ENCODE peak calls at places on chromosomes 6 and 20, in five cellular contexts. P is lower lobe of right lung, A is ovary, R is heart right ventricle, N is colonic mucosa. J is an unnamed sample. For H3K4me1 and H3K9me3, the result is how much of the 10 kb centered on the place peaks cover.

GRCh38 chr6:138597336-138597735 is 98.0 kb upstream of the NHSL1 start:
- DNase-seq in P (no peak), A (no peak), R (no peak), N (no peak), J (no peak)

GRCh38 chr6:73308712-73309533 is 45.2 kb downstream of the DPPA5 start:
- DNase-seq in P (no peak), A (no peak), R (no peak), N (no peak), J (no peak)

GRCh38 chr6:82022614-82023102 is 224.9 kb downstream of the IBTK start:
- DNase-seq in P (no peak), A (no peak), R (no peak), N (no peak), J (no peak)

GRCh38 chr6:33610779-33611421 is 10.2 kb upstream of the ITPR3 start:
- DNase-seq in P (no peak), A (no peak), R (peak), N (peak), J (no peak)

GRCh38 chr6:88734544-88734943 is 228.9 kb downstream of the RNGTT start:
- DNase-seq in P (no peak), A (no peak), R (no peak), N (no peak), J (no peak)

GRCh38 chr6:136783495-136784270 is 8.6 kb downstream of the MAP3K5 start:
- DNase-seq in P (peak), A (no peak), R (peak), N (peak), J (no peak)

GRCh38 chr6:145318952-145319351 is 416.4 kb downstream of the EPM2A start:
- DNase-seq in P (no peak), A (no peak), R (no peak), N (no peak), J (no peak)

GRCh38 chr6:127547909-127548649 is 28.9 kb upstream of the C6orf58 start:
- DNase-seq in P (no peak), A (no peak), R (no peak), N (no peak), J (no peak)

GRCh38 chr20:64145458-64146300 is 18.6 kb upstream of the MYT1 start:
- DNase-seq in P (peak), A (no peak), R (no peak), N (no peak), J (no peak)

GRCh38 chr6:168016176-168016620 is 18.7 kb downstream of the KIF25 start:
- DNase-seq in P (peak), A (no peak), R (no peak), N (no peak), J (no peak)

GRCh38 chr6:16883414-16883813 is 122.2 kb upstream of the ATXN1 start:
- DNase-seq in P (no peak), A (no peak), R (no peak), N (no peak), J (no peak)

GRCh38 chr20:64064145-64064698 is 1.2 kb downstream of the TCEA2 start:
- DNase-seq in P (no peak), A (peak), R (no peak), N (no peak), J (no peak)

GRCh38 chr20:49682278-49682677 is 31.4 kb downstream of the B4GALT5 start:
- DNase-seq in P (no peak), A (no peak), R (no peak), N (no peak), J (no peak)

GRCh38 chr6:133817460-133818047 is 71.4 kb upstream of the TCF21 start:
- DNase-seq in P (no peak), A (peak), R (no peak), N (peak), J (peak)

GRCh38 chr6:116529466-116529969 is 16.0 kb downstream of the TRAPPC3L start:
- DNase-seq in P (no peak), A (no peak), R (no peak), N (no peak), J (no peak)

GRCh38 chr20:54228841-54229240 is 21.0 kb downstream of the PFDN4 start:
- DNase-seq in P (no peak), A (no peak), R (no peak), N (no peak), J (no peak)

GRCh38 chr20:46013826-46014516 is 5.3 kb downstream of the MMP9 start:
- DNase-seq in P (peak), A (peak), R (no peak), N (peak), J (no peak)

GRCh38 chr20:16446246-16446645 is 127.0 kb downstream of the KIF16B start:
- DNase-seq in P (no peak), A (no peak), R (no peak), N (no peak), J (no peak)

GRCh38 chr6:31750411-31751022 is 10.7 kb downstream of the MSH5 start:
- DNase-seq in P (no peak), A (no peak), R (no peak), N (no peak), J (no peak)

GRCh38 chr6:21186479-21187055 is 407.0 kb upstream of the SOX4 start:
- DNase-seq in P (no peak), A (no peak), R (no peak), N (no peak), J (no peak)

GRCh38 chr6:79302341-79302740 is 67.9 kb upstream of the HMGN3 start:
- DNase-seq in P (no peak), A (no peak), R (no peak), N (no peak), J (no peak)

GRCh38 chr6:118896339-118897136 is 2.6 kb downstream of the ASF1A start:
- DNase-seq in P (no peak), A (no peak), R (no peak), N (no peak), J (no peak)

GRCh38 chr20:49582413-49583334 is 14.7 kb upstream of the PTGIS start:
- DNase-seq in P (no peak), A (no peak), R (no peak), N (no peak), J (no peak)

GRCh38 chr6:157530126-157530525 is 149.1 kb downstream of the ZDHHC14 start:
- DNase-seq in P (no peak), A (no peak), R (no peak), N (no peak), J (no peak)

GRCh38 chr20:32969356-32970114 is 34.7 kb downstream of the SUN5 start:
- DNase-seq in P (no peak), A (no peak), R (no peak), N (peak), J (no peak)

GRCh38 chr6:32847795-32848194 is 3.9 kb upstream of the PSMB8 start:
- DNase-seq in P (no peak), A (no peak), R (no peak), N (no peak), J (no peak)

GRCh38 chr6:42090819-42091717 is 40.7 kb downstream of the TAF8 start:
- DNase-seq in P (no peak), A (no peak), R (no peak), N (no peak), J (no peak)

GRCh38 chr6:118577972-118578371 is 29.9 kb downstream of the PLN start:
- DNase-seq in P (no peak), A (no peak), R (no peak), N (no peak), J (no peak)

GRCh38 chr6:19771753-19772336 is 65.3 kb upstream of the ID4 start:
- DNase-seq in P (no peak), A (no peak), R (no peak), N (no peak), J (no peak)

GRCh38 chr6:90294989-90295853 is 1.4 kb downstream of the BACH2 start:
- DNase-seq in P (peak), A (peak), R (peak), N (peak), J (no peak)

GRCh38 chr20:33183292-33183691 is 15.3 kb downstream of the BPIFA2 start:
- DNase-seq in P (no peak), A (no peak), R (no peak), N (no peak), J (no peak)

GRCh38 chr6:98644063-98644462 is 190.3 kb upstream of the POU3F2 start:
- DNase-seq in P (no peak), A (no peak), R (no peak), N (no peak), J (no peak)

GRCh38 chr6:149636116-149636515 is 12.4 kb downstream of the KATNA1 start:
- DNase-seq in P (no peak), A (no peak), R (no peak), N (peak), J (no peak)

GRCh38 chr6:152893187-152893586 is 89.7 kb downstream of the FBXO5 start:
- DNase-seq in P (no peak), A (no peak), R (no peak), N (no peak), J (no peak)

GRCh38 chr6:37131104-37131959 is 38.6 kb upstream of the PIM1 start:
- DNase-seq in P (peak), A (no peak), R (peak), N (peak), J (no peak)

GRCh38 chr20:19265646-19266374 is 53.4 kb downstream of the SLC24A3 start:
- DNase-seq in P (no peak), A (no peak), R (no peak), N (no peak), J (peak)

GRCh38 chr6:54194067-54194466 is 82.8 kb downstream of the MLIP start:
- DNase-seq in P (no peak), A (no peak), R (no peak), N (no peak), J (no peak)

GRCh38 chr20:19211661-19212523 is 550 bp upstream of the SLC24A3 start:
- DNase-seq in P (peak), A (peak), R (no peak), N (peak), J (no peak)

GRCh38 chr6:170034294-170034693 is 256.6 kb downstream of the DLL1 start:
- DNase-seq in P (peak), A (peak), R (no peak), N (no peak), J (no peak)

GRCh38 chr20:10984294-10984693 is 310.5 kb upstream of the JAG1 start:
- DNase-seq in P (no peak), A (no peak), R (no peak), N (peak), J (no peak)
- H3K27ac ChIP-seq in P (no peak), A (no peak), R (no peak), N (no peak), J (no peak)

GRCh38 chr20:43938932-43939761 is 24.5 kb downstream of the TOX2 start:
- DNase-seq in P (peak), A (no peak), R (peak), N (peak), J (no peak)
- H3K4me1 ChIP-seq in P (half or more), A (under half), R (under half), N (under half), J (under half)

GRCh38 chr20:56117350-56117749 is 112.0 kb upstream of the CBLN4 start:
- DNase-seq in P (no peak), A (no peak), R (no peak), N (no peak), J (no peak)

GRCh38 chr20:56111951-56112730 is 106.8 kb upstream of the CBLN4 start:
- DNase-seq in P (no peak), A (no peak), R (no peak), N (no peak), J (no peak)
- H3K9me3 ChIP-seq in P (under half), A (under half), R (under half), N (under half), J (under half)

GRCh38 chr6:114344971-114345274 is 2.1 kb upstream of the HS3ST5 start:
- DNase-seq in P (no peak), A (no peak), R (no peak), N (no peak), J (no peak)

GRCh38 chr6:114344216-114344970 is 1.6 kb upstream of the HS3ST5 start:
- DNase-seq in P (no peak), A (no peak), R (no peak), N (no peak), J (no peak)

GRCh38 chr6:114342086-114342825 is 567 bp downstream of the HS3ST5 start:
- DNase-seq in P (peak), A (no peak), R (no peak), N (peak), J (no peak)

GRCh38 chr6:114342826-114343781 is at the start of gene HS3ST5:
- DNase-seq in P (peak), A (no peak), R (peak), N (peak), J (no peak)

DNA sequence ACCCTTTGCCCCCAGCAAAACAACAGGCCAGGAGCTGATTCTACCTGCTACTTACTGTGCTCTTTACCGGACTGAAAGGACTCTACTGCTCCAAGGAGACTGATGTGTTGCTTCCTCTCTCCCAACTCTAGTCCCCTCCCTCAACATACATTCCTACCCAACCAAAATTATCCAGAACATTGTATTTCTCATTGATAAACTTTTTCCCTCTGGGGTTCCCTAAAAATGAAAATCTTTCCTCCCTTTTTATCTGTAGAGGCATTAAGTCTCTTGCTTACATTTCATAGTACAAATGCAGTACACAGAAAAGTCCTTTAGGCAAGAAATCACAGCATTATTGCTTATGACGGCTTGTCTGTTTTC is 940 bp upstream of the HS3ST5 start:
- DNase-seq in P (no peak), A (no peak), R (no peak), N (no peak), J (no peak)
- H3K27ac ChIP-seq in P (no peak), A (no peak), R (no peak), N (no peak), J (no peak)

J was measured in iPS DF 6.9.